ENCODE peak calls at places on chromosomes 7 and 10, in five cellular contexts. G is AG04450, P is IMR-90, L is HS-27A, H is epithelial cell of prostate. Q is an unnamed sample.

GRCh38 chr10:7956508-7956907 is 98.0 kb upstream of the GATA3 start:
- DNase-seq in L (no peak), G (peak), H (no peak), P (peak), Q (no peak)

GRCh38 chr7:39125849-39126248 is 148.1 kb downstream of the POU6F2 start:
- DNase-seq in H (no peak), P (no peak), G (no peak), L (no peak), Q (no peak)

GRCh38 chr7:82623812-82624211 is 180.2 kb upstream of the CACNA2D1 start:
- DNase-seq in P (peak), G (no peak), L (no peak), H (no peak), Q (no peak)

GRCh38 chr7:112892263-112892662 is 102.1 kb upstream of the TMEM168 start:
- DNase-seq in G (peak), H (no peak), P (peak), L (peak), Q (no peak)

GRCh38 chr7:134351424-134351823 is 34.7 kb upstream of the SLC35B4 start:
- DNase-seq in H (no peak), P (no peak), G (no peak), L (no peak), Q (no peak)

GRCh38 chr10:91838199-91838598 is 40.0 kb downstream of the TNKS2 start:
- DNase-seq in L (no peak), G (no peak), P (no peak), H (no peak), Q (no peak)

GRCh38 chr10:90777614-90778013 is 80.2 kb downstream of the HTR7 start:
- DNase-seq in P (no peak), H (no peak), G (no peak), L (no peak), Q (no peak)

GRCh38 chr7:69598487-69599148 is 343 bp downstream of the AUTS2 start:
- DNase-seq in P (no peak), L (no peak), H (no peak), G (no peak), Q (no peak)

GRCh38 chr7:101018271-101019167 is 1.4 kb upstream of the MUC17 start:
- DNase-seq in H (no peak), G (no peak), P (no peak), L (no peak), Q (no peak)

GRCh38 chr7:20307119-20307518 is 23.6 kb upstream of the ITGB8 start:
- DNase-seq in G (no peak), P (peak), L (no peak), H (no peak), Q (peak)

GRCh38 chr7:140645166-140645565 is 4.6 kb upstream of the DENND2A start:
- DNase-seq in P (no peak), H (no peak), G (no peak), L (no peak), Q (no peak)

GRCh38 chr7:80941206-80941758 is 22.4 kb upstream of the SEMA3C start:
- DNase-seq in L (peak), G (no peak), P (peak), H (peak), Q (peak)

GRCh38 chr7:38903057-38903456 is 5.9 kb downstream of the VPS41 start:
- DNase-seq in L (no peak), G (no peak), H (no peak), P (no peak), Q (no peak)

GRCh38 chr10:102408728-102409603 is 9.6 kb downstream of the PSD start:
- DNase-seq in H (no peak), G (no peak), L (no peak), P (peak), Q (no peak)

GRCh38 chr7:27147211-27148030 is at the start of gene HOXA6:
- DNase-seq in G (no peak), P (peak), L (no peak), H (no peak), Q (no peak)

GRCh38 chr10:77837248-77837924 is 89.2 kb downstream of the DLG5 start:
- DNase-seq in L (no peak), P (peak), H (no peak), G (peak), Q (no peak)

GRCh38 chr7:15389073-15389472 is 172.7 kb downstream of the AGMO start:
- DNase-seq in P (no peak), H (no peak), L (no peak), G (no peak), Q (no peak)

GRCh38 chr7:155073922-155074321 is 3.8 kb downstream of the HTR5A start:
- DNase-seq in G (no peak), L (no peak), P (no peak), H (no peak), Q (no peak)

GRCh38 chr10:113180401-113181154 is 230.5 kb downstream of the TCF7L2 start:
- DNase-seq in G (no peak), L (no peak), P (no peak), H (no peak), Q (no peak)

GRCh38 chr10:129809841-129810240 is 154.2 kb downstream of the EBF3 start:
- DNase-seq in G (no peak), P (no peak), H (no peak), L (no peak), Q (no peak)

GRCh38 chr7:82859106-82859850 is 303.4 kb downstream of the PCLO start:
- DNase-seq in P (peak), H (no peak), G (no peak), L (no peak), Q (no peak)

GRCh38 chr7:43844257-43844656 is 25.1 kb downstream of the MRPS24 start:
- DNase-seq in L (no peak), H (no peak), P (no peak), G (no peak), Q (no peak)

GRCh38 chr7:129793506-129794310 is 159.1 kb downstream of the UBE2H start:
- DNase-seq in H (no peak), G (no peak), P (no peak), L (no peak), Q (no peak)

GRCh38 chr7:151078233-151079040 is 2.2 kb downstream of the FASTK start:
- DNase-seq in P (no peak), G (no peak), H (no peak), L (no peak), Q (no peak)

GRCh38 chr10:3781458-3782098 is 3.4 kb downstream of the KLF6 start:
- DNase-seq in P (peak), L (no peak), H (no peak), G (no peak), Q (no peak)

GRCh38 chr7:80699030-80699638 is 60.7 kb downstream of the CD36 start:
- DNase-seq in G (no peak), L (peak), H (no peak), P (peak), Q (no peak)

GRCh38 chr7:155886391-155887173 is 74.3 kb upstream of the SHH start:
- DNase-seq in G (no peak), P (no peak), L (no peak), H (no peak), Q (no peak)

GRCh38 chr10:103125323-103126267 is 67.5 kb downstream of the NT5C2 start:
- DNase-seq in P (peak), G (no peak), H (no peak), L (no peak), Q (no peak)

GRCh38 chr10:79189853-79190435 is 121.2 kb downstream of the ZMIZ1 start:
- DNase-seq in P (peak), L (no peak), G (no peak), H (no peak), Q (no peak)

GRCh38 chr10:131259535-131259934 is 52.0 kb downstream of the TCERG1L start:
- DNase-seq in H (no peak), P (no peak), G (no peak), L (no peak), Q (no peak)

GRCh38 chr7:5646846-5647245 is 134.6 kb downstream of the RNF216 start:
- DNase-seq in L (no peak), P (peak), H (peak), G (peak), Q (no peak)

GRCh38 chr7:74479066-74479781 is 25.5 kb downstream of the GTF2IRD1 start:
- DNase-seq in H (no peak), G (no peak), L (no peak), P (peak), Q (no peak)

GRCh38 chr7:4707980-4708411 is 25.9 kb downstream of the FOXK1 start:
- DNase-seq in P (no peak), H (no peak), L (no peak), G (no peak), Q (no peak)

GRCh38 chr7:116384936-116385635 is 114.5 kb upstream of the CAV2 start:
- DNase-seq in L (no peak), H (no peak), G (no peak), P (peak), Q (no peak)

Q was measured in kidney epithelial cell.